ENCODE peak calls at places on chromosomes 13 and 19, in four cellular contexts. M is HepG2, O is HCT116, V is H1. F is an unnamed sample.

GRCh38 chr13:106241974-106242373 is 293.5 kb downstream of the EFNB2 start:
- DNase-seq in M (no peak), O (no peak), V (no peak), F (no peak)

GRCh38 chr13:52405767-52406494 is at the start of gene THSD1:
- DNase-seq in M (no peak), O (no peak), V (peak), F (no peak)

GRCh38 chr19:610801-611505 is 21.3 kb downstream of the HCN2 start:
- DNase-seq in M (no peak), O (no peak), V (no peak), F (peak)

GRCh38 chr19:15320118-15320517 is 12.2 kb downstream of the BRD4 start:
- DNase-seq in M (no peak), O (no peak), V (no peak), F (no peak)

GRCh38 chr13:19329365-19329764 is 147.7 kb upstream of the TUBA3C start:
- DNase-seq in M (no peak), O (no peak), V (no peak), F (no peak)

GRCh38 chr19:35116085-35116801 is 620 bp downstream of the FXYD3 start:
- DNase-seq in M (no peak), O (no peak), V (no peak), F (peak)

GRCh38 chr13:38980628-38981078 is 10.0 kb downstream of the STOML3 start:
- DNase-seq in M (no peak), O (no peak), V (no peak), F (no peak)

GRCh38 chr19:21308778-21309177 is 20.4 kb downstream of the ZNF708 start:
- DNase-seq in M (no peak), O (no peak), V (no peak), F (no peak)

GRCh38 chr13:23384111-23384510 is 49.4 kb downstream of the SACS start:
- DNase-seq in M (no peak), O (no peak), V (no peak), F (no peak)

GRCh38 chr13:85241045-85241444 is 558.2 kb downstream of the SLITRK6 start:
- DNase-seq in M (no peak), O (peak), V (no peak), F (no peak)

GRCh38 chr13:99605417-99606321 is 104.4 kb downstream of the TM9SF2 start:
- DNase-seq in M (peak), O (peak), V (peak), F (peak)

GRCh38 chr13:75101997-75102720 is 379.8 kb downstream of the TBC1D4 start:
- DNase-seq in M (no peak), O (no peak), V (no peak), F (no peak)

GRCh38 chr13:24180743-24181384 is 20.3 kb downstream of the SPATA13 start:
- DNase-seq in M (no peak), O (no peak), V (peak), F (no peak)

GRCh38 chr19:18298601-18299000 is 17.2 kb upstream of the JUND start:
- DNase-seq in M (no peak), O (no peak), V (no peak), F (no peak)

GRCh38 chr13:86585826-86586225 is 786.6 kb upstream of the SLITRK6 start:
- DNase-seq in M (no peak), O (no peak), V (no peak), F (no peak)

GRCh38 chr19:40425450-40426287 is at the start of gene SERTAD1:
- DNase-seq in M (peak), O (peak), V (peak), F (peak)

GRCh38 chr19:40423227-40423566 is 2.6 kb downstream of the SERTAD1 start:
- DNase-seq in M (no peak), O (no peak), V (no peak), F (no peak)

GRCh38 chr19:40422428-40423226 is 3.2 kb downstream of the SERTAD1 start:
- DNase-seq in M (no peak), O (no peak), V (no peak), F (no peak)

GRCh38 chr19:40423938-40424337 is 1.9 kb downstream of the SERTAD1 start:
- DNase-seq in M (no peak), O (no peak), V (no peak), F (no peak)

GRCh38 chr19:40424637-40425449 is 949 bp downstream of the SERTAD1 start:
- DNase-seq in M (no peak), O (no peak), V (peak), F (peak)
- TF ChIP-seq FOSL1 in M (no peak), O (no peak), V (no peak), F (no peak)

GRCh38 chr19:45177817-45178261 is at the start of gene TRAPPC6A:
- DNase-seq in M (no peak), O (no peak), V (no peak), F (no peak)
- TF ChIP-seq RAD21 in M (peak), O (no peak), V (no peak), F (no peak)

DNA sequence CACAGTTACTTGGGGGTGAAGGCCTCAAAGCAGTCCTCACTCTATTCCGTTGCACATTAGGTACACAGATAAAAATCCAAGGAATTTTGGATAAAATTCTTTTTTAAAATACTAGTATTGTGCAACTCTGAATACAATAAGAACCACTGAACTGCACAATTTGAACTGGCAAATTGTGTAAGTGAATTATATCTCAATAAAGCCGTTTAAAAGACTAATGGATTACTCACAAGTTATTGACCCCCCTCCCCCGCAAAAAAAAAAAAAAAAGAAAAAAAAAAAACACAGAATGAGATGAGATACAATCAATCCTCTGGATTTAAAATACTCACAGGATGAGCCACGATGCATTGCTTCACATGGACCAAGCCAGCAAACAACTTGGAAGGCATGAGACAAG is 86.4 kb downstream of the CRYL1 start:
- DNase-seq in M (no peak), O (no peak), V (no peak), F (no peak)
- TF ChIP-seq FOSL1 in M (no peak), O (no peak), V (no peak), F (no peak)

GRCh38 chr13:114151031-114151430 is 18.6 kb upstream of the RASA3 start:
- DNase-seq in M (no peak), O (no peak), V (no peak), F (no peak)
- TF ChIP-seq RAD21 in M (no peak), O (no peak), V (no peak), F (no peak)

GRCh38 chr19:47057328-47057727 is 8.9 kb upstream of the TMEM160 start:
- DNase-seq in M (no peak), O (no peak), V (no peak), F (no peak)
- TF ChIP-seq FOSL1 in M (no peak), O (no peak), V (no peak), F (no peak)

GRCh38 chr13:43365042-43365344 is 341.6 kb downstream of the DNAJC15 start:
- DNase-seq in M (no peak), O (no peak), V (no peak), F (no peak)

GRCh38 chr13:43363156-43363918 is 340.0 kb downstream of the DNAJC15 start:
- DNase-seq in M (no peak), O (no peak), V (no peak), F (no peak)

GRCh38 chr13:43360911-43361605 is 337.7 kb downstream of the DNAJC15 start:
- DNase-seq in M (no peak), O (no peak), V (no peak), F (no peak)

GRCh38 chr13:43368003-43368402 is 344.6 kb downstream of the DNAJC15 start:
- DNase-seq in M (no peak), O (no peak), V (no peak), F (no peak)

GRCh38 chr13:43364210-43365041 is 341.0 kb downstream of the DNAJC15 start:
- DNase-seq in M (no peak), O (no peak), V (no peak), F (no peak)
- TF ChIP-seq RAD21 in M (no peak), O (no peak), V (no peak), F (no peak)

DNA sequence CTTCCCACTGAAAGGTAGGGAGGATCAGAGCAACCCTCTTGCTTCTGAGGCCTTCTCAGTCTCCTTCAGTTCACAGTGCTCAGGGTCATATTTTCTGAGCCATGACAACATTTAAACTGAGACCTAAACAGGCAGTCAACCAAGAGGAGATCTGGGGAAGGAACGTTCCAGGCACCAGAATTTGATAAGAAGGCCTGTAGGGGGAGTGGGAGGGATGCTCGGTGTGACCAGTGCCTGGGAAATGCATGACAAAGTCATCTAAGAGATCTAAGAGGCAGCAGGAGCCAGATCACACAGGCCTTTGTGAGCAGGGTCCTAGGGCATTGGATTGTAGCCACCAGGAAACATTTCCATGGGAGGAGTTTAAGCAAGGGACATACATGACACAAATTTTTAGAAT is 71.6 kb downstream of the SHISA2 start:
- DNase-seq in M (peak), O (peak), V (no peak), F (peak)
- TF ChIP-seq FOSL1 in M (no peak), O (no peak), V (no peak), F (no peak)

DNA sequence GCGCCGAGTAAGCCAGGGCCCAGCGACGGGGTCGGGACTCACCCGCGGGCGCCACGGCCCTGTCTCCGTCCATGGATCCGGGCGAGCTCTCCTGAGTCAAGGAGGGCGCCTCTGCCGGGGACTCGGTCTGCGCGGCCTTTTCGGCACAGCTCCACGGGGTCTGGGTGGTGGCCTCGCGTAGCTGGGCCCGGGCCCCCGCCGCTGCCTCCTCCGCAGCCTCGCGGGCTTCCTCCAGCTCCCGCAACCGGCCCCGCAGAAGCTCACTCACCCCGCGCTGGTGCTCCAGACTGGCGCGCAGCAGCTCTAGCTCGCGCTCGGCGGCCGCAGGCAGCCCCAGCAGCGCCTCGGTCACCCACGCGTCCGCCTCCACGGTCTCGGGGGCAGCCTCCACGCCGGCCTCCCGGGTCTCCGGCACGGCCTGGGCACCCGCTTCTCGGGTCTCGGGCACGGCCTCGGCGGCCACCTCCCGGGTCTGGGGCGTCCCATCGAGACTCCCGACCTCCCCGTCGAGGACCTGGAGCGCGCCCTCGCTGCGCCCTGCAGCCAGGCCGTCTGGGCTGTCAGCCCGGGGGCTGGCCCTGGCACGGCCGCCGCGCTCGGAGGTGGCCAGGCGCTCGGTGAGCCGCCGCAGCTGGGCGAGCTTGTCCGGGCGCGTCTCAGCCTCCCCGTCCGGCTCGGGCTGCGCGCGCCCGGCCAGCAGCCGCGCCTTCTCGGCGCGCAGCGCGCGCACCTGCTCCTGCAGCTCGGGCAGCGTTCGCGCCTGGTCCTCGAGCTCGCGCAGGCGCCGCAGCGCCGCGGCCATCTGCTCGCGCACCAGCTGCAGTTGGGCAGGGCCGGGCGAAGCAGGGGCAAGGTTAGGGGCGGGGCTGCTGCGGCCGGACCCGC is 8.4 kb downstream of the KANK3 start:
- DNase-seq in M (peak), O (peak), V (peak), F (peak)
- TF ChIP-seq RAD21 in M (no peak), O (no peak), V (no peak), F (no peak)

GRCh38 chr13:44088911-44089851 is 209.5 kb downstream of the LACC1 start:
- DNase-seq in M (no peak), O (no peak), V (no peak), F (no peak)
- TF ChIP-seq FOSL1 in M (no peak), O (no peak), V (no peak), F (no peak)

GRCh38 chr13:59770451-59770850 is 393.3 kb downstream of the DIAPH3 start:
- DNase-seq in M (no peak), O (no peak), V (no peak), F (no peak)
- TF ChIP-seq RAD21 in M (no peak), O (no peak), V (no peak), F (no peak)

F was measured in K562.